ENCODE peak calls at places on chromosomes 1 and 21, in five cellular contexts. B is endothelial cell of umbilical vein, P is testis, W is vagina, N is GM13976. J is an unnamed sample.

GRCh38 chr1:151255381-151255780 is 847 bp downstream of the PSMD4 start:
- DNase-seq in B (no peak), P (no peak), W (no peak), N (no peak), J (no peak)

GRCh38 chr1:205041998-205042910 is 758 bp upstream of the CNTN2 start:
- DNase-seq in B (no peak), P (no peak), W (no peak), N (no peak), J (no peak)

GRCh38 chr21:35303085-35303484 is 254.0 kb upstream of the RUNX1 start:
- DNase-seq in B (peak), P (no peak), W (no peak), N (no peak), J (no peak)

GRCh38 chr1:231679109-231679508 is 52.5 kb downstream of the DISC1 start:
- DNase-seq in B (no peak), P (no peak), W (no peak), N (no peak), J (no peak)

GRCh38 chr1:115090956-115091355 is 1.7 kb upstream of the TSPAN2 start:
- DNase-seq in B (no peak), P (no peak), W (no peak), N (no peak), J (no peak)

GRCh38 chr1:153985984-153986761 is at the start of gene RAB13:
- DNase-seq in B (peak), P (peak), W (peak), N (peak), J (peak)

GRCh38 chr21:7952648-7953047 is 2568.7 kb upstream of the TPTE start:
- DNase-seq in B (no peak), P (no peak), W (no peak), N (no peak), J (no peak)

GRCh38 chr1:93419344-93419743 is 28.6 kb upstream of the FNBP1L start:
- DNase-seq in B (no peak), P (no peak), W (no peak), N (no peak), J (no peak)

GRCh38 chr1:39657402-39657801 is 14.5 kb downstream of the NT5C1A start:
- DNase-seq in B (no peak), P (no peak), W (no peak), N (no peak), J (no peak)

GRCh38 chr1:167479331-167479979 is 38.9 kb downstream of the CD247 start:
- DNase-seq in B (no peak), P (no peak), W (no peak), N (no peak), J (no peak)
- TF ChIP-seq CTCF in B (no peak), P (no peak), W (no peak), N (no peak), J (no peak)

GRCh38 chr1:41281367-41281766 is 39.3 kb upstream of the SCMH1 start:
- DNase-seq in B (no peak), P (no peak), W (no peak), N (no peak), J (no peak)

GRCh38 chr1:41277371-41277994 is 35.4 kb upstream of the SCMH1 start:
- DNase-seq in B (no peak), P (no peak), W (no peak), N (no peak), J (no peak)

GRCh38 chr1:41282679-41283317 is 40.7 kb upstream of the SCMH1 start:
- DNase-seq in B (peak), P (peak), W (no peak), N (peak), J (peak)

GRCh38 chr1:41278076-41278475 is 36.0 kb upstream of the SCMH1 start:
- DNase-seq in B (no peak), P (no peak), W (no peak), N (no peak), J (no peak)

GRCh38 chr1:41280189-41281032 is 38.3 kb upstream of the SCMH1 start:
- DNase-seq in B (no peak), P (no peak), W (no peak), N (no peak), J (no peak)
- TF ChIP-seq CTCF in B (no peak), P (no peak), W (no peak), N (no peak), J (no peak)

DNA sequence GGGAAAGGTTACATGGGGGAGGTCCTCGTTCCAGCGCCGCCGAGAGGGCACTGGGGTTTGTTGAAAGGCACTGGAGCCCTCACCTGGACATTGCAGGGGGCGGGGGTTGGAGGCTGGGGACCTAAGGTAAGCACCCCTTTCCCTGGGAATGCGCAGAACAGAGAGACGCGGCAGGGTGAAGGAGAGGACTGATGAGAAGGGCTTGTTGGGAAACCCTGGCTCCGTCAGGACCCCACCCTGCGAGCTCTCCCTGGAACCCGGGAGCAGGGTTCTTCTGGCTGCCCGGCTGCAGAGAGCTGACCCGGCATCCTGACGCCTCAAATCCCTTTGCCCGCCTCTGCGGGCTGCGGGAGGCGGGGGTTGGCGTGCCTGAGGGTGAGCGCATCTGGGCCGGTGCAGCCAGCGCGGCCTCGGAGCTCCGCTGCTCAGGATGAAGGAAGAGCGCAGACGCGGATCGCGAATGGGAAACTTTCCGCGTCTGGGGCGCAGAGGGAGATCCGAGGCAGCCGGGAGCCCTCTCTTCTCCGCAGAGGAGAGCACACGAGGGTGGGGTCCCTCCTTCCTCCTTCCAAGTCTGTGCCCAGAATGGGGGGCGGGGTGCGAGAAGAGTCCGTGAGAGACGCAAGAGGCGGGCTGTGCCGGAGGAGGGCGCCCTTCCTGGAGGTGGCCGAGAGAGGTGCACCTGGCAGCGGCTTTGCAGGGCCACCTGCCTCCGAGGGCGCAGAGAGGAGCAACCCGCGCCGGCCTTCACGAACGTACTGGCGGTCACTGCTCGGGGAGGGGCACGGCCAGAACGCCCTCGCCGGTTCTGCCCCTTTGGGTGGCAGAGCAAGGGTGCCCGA is 2.4 kb downstream of the IGSF21 start:
- DNase-seq in B (no peak), P (peak), W (no peak), N (no peak), J (no peak)
- TF ChIP-seq CTCF in B (no peak), P (no peak), W (no peak), N (no peak), J (no peak)

GRCh38 chr1:80358141-80358540 is 1351.6 kb upstream of the ADGRL4 start:
- DNase-seq in B (no peak), P (no peak), W (no peak), N (no peak), J (no peak)
- TF ChIP-seq CTCF in B (no peak), P (no peak), W (no peak), N (no peak), J (no peak)

J was measured in GM10248.